ENCODE peak calls at places on chromosomes 2 and 18, in nine cellular contexts. I is cardiac muscle cell; A is H9; T is upper lobe of left lung; B is A549; Z is naive thymus-derived CD4-positive, alpha-beta T cell; P is adipocyte; G is kidney; O is GM12878. L is an unnamed sample. For H3K4me1 and H3K9me3, the result is how much of the 10 kb centered on the place peaks cover.

GRCh38 chr2:180656455-180656847 is 324.0 kb upstream of the UBE2E3 start:
- DNase-seq in Z (no peak), A (no peak), O (no peak), G (no peak), T (no peak), I (no peak), P (peak), B (peak), L (no peak)

GRCh38 chr2:60413819-60414178 is 139.7 kb downstream of the BCL11A start:
- DNase-seq in Z (no peak), T (no peak), A (no peak), B (no peak), I (no peak), P (no peak), G (no peak), O (peak), L (no peak)

GRCh38 chr2:36147670-36148390 is 207.7 kb upstream of the CRIM1 start:
- DNase-seq in T (no peak), I (no peak), P (peak), G (no peak), O (peak), A (no peak), Z (no peak), B (no peak), L (no peak)

GRCh38 chr2:31188141-31188540 is 29.2 kb downstream of the CAPN14 start:
- DNase-seq in Z (no peak), B (no peak), T (no peak), I (no peak), P (no peak), G (no peak), A (no peak), O (no peak), L (no peak)

GRCh38 chr2:65374555-65374954 is 57.8 kb downstream of the SPRED2 start:
- DNase-seq in P (no peak), O (no peak), G (no peak), I (no peak), B (no peak), T (no peak), Z (no peak), A (no peak), L (no peak)

GRCh38 chr2:115160523-115161521 is 718.4 kb downstream of the DPP10 start:
- DNase-seq in I (peak), G (no peak), A (peak), B (no peak), Z (no peak), O (no peak), P (no peak), T (no peak), L (no peak)

GRCh38 chr2:121897335-121897970 is 142.0 kb downstream of the TSN start:
- DNase-seq in I (peak), T (no peak), P (peak), A (peak), B (peak), G (no peak), O (no peak), Z (no peak), L (no peak)

GRCh38 chr2:40144022-40144421 is 307.9 kb downstream of the SLC8A1 start:
- DNase-seq in T (no peak), O (no peak), G (no peak), A (no peak), I (no peak), P (no peak), B (no peak), Z (no peak), L (no peak)

GRCh38 chr2:198144621-198145020 is 340.2 kb downstream of the PLCL1 start:
- DNase-seq in T (no peak), O (no peak), A (no peak), Z (no peak), G (no peak), P (no peak), B (no peak), I (no peak), L (no peak)

GRCh38 chr18:8688857-8689256 is 16.5 kb upstream of the MTCL1 start:
- DNase-seq in G (no peak), I (no peak), Z (no peak), O (no peak), B (no peak), A (no peak), P (no peak), T (no peak), L (no peak)

GRCh38 chr2:44949329-44950151 is 8.0 kb downstream of the SIX3 start:
- DNase-seq in I (peak), B (no peak), P (peak), T (no peak), Z (no peak), O (no peak), A (peak), G (peak), L (no peak)

GRCh38 chr18:36155960-36156757 is 26.5 kb downstream of the ELP2 start:
- DNase-seq in I (no peak), P (peak), A (no peak), O (no peak), T (no peak), G (no peak), B (no peak), Z (no peak), L (no peak)

GRCh38 chr2:95039410-95039809 is 13.9 kb downstream of the MAL start:
- DNase-seq in G (no peak), A (no peak), I (no peak), P (no peak), O (no peak), Z (no peak), B (no peak), T (no peak), L (no peak)

GRCh38 chr18:74173434-74173750 is 25.1 kb downstream of the TIMM21 start:
- DNase-seq in O (no peak), G (no peak), A (no peak), P (no peak), I (no peak), Z (no peak), T (no peak), B (no peak), L (no peak)

GRCh38 chr18:12564378-12564777 is 93.5 kb downstream of the SPIRE1 start:
- DNase-seq in P (no peak), T (no peak), B (no peak), Z (no peak), A (no peak), O (no peak), I (no peak), G (no peak), L (no peak)

GRCh38 chr2:181957668-181958067 is 28.0 kb upstream of the PPP1R1C start:
- DNase-seq in T (no peak), P (no peak), Z (no peak), O (no peak), G (no peak), B (no peak), I (no peak), A (no peak), L (no peak)

GRCh38 chr2:205852457-205852856 is 170.2 kb downstream of the NRP2 start:
- DNase-seq in G (no peak), Z (no peak), P (no peak), A (no peak), T (no peak), O (no peak), B (no peak), I (no peak), L (no peak)

GRCh38 chr2:240759454-240759853 is 60.6 kb downstream of the KIF1A start:
- DNase-seq in O (peak), Z (no peak), B (no peak), T (no peak), A (no peak), P (no peak), G (no peak), I (no peak), L (no peak)

GRCh38 chr2:14524041-14524802 is 108.3 kb upstream of the LRATD1 start:
- DNase-seq in Z (no peak), I (no peak), T (no peak), A (no peak), B (no peak), P (peak), G (no peak), O (no peak), L (no peak)

GRCh38 chr2:127084611-127085031 is 22.3 kb downstream of the BIN1 start:
- DNase-seq in P (no peak), A (no peak), G (no peak), I (no peak), T (peak), Z (peak), O (no peak), B (no peak), L (no peak)

GRCh38 chr2:79585701-79586428 is 73.0 kb downstream of the CTNNA2 start:
- DNase-seq in Z (no peak), T (no peak), I (no peak), O (no peak), P (no peak), A (no peak), B (peak), G (no peak), L (no peak)

GRCh38 chr2:218806346-218806978 is 24.5 kb downstream of the CYP27A1 start:
- DNase-seq in Z (no peak), A (no peak), P (peak), T (peak), O (peak), I (no peak), B (no peak), G (peak), L (no peak)

GRCh38 chr2:158134655-158135054 is 33.0 kb downstream of the UPP2 start:
- DNase-seq in I (no peak), G (no peak), O (no peak), Z (no peak), B (no peak), P (no peak), A (no peak), T (no peak), L (no peak)

GRCh38 chr2:240396623-240397541 is 38.6 kb upstream of the GPC1 start:
- DNase-seq in B (no peak), I (no peak), P (no peak), T (peak), G (peak), Z (no peak), O (no peak), A (peak), L (no peak)

GRCh38 chr2:182573553-182573952 is 142.5 kb upstream of the DNAJC10 start:
- DNase-seq in I (no peak), B (no peak), P (no peak), A (no peak), T (no peak), G (no peak), Z (no peak), O (no peak), L (no peak)

GRCh38 chr2:192700934-192701333 is 506.2 kb upstream of the TMEFF2 start:
- DNase-seq in B (no peak), Z (no peak), G (no peak), T (no peak), A (no peak), I (no peak), O (no peak), P (no peak), L (no peak)

GRCh38 chr18:1578505-1578904 is 673.8 kb downstream of the ADCYAP1 start:
- DNase-seq in T (no peak), P (no peak), A (no peak), Z (no peak), O (no peak), I (no peak), G (no peak), B (no peak), L (no peak)

GRCh38 chr2:46276652-46277051 is 20.6 kb upstream of the EPAS1 start:
- DNase-seq in I (no peak), A (no peak), T (no peak), Z (no peak), O (no peak), G (no peak), P (peak), B (peak), L (no peak)

GRCh38 chr2:241870611-241871537 is 1.3 kb downstream of the RTP5 start:
- DNase-seq in I (no peak), A (no peak), G (peak), T (no peak), O (no peak), P (no peak), B (no peak), Z (no peak), L (no peak)

GRCh38 chr2:157837851-157838441 is 38.2 kb downstream of the ACVR1 start:
- DNase-seq in I (no peak), P (peak), B (no peak), G (no peak), A (no peak), T (no peak), O (no peak), Z (no peak), L (no peak)

GRCh38 chr18:36167692-36168218 is 19.5 kb upstream of the MOCOS start:
- DNase-seq in G (no peak), I (no peak), Z (no peak), T (no peak), A (no peak), B (no peak), P (no peak), O (no peak), L (no peak)

GRCh38 chr18:23103449-23103848 is 31.8 kb upstream of the CABLES1 start:
- DNase-seq in O (no peak), I (no peak), P (no peak), Z (no peak), B (no peak), A (no peak), G (no peak), T (no peak), L (no peak)

GRCh38 chr18:23106575-23106974 is 28.7 kb upstream of the CABLES1 start:
- DNase-seq in B (peak), P (peak), I (no peak), T (no peak), G (no peak), Z (no peak), A (no peak), O (no peak), L (no peak)

GRCh38 chr18:23105581-23106219 is 29.6 kb upstream of the CABLES1 start:
- DNase-seq in B (no peak), O (no peak), T (no peak), A (no peak), P (no peak), I (no peak), G (no peak), Z (no peak), L (no peak)

GRCh38 chr18:23102498-23103260 is 32.6 kb upstream of the CABLES1 start:
- DNase-seq in G (no peak), B (no peak), I (no peak), Z (no peak), A (no peak), O (no peak), P (no peak), T (no peak), L (no peak)

GRCh38 chr18:23105030-23105429 is 30.3 kb upstream of the CABLES1 start:
- DNase-seq in B (no peak), I (no peak), T (no peak), G (no peak), Z (no peak), O (no peak), A (no peak), P (no peak), L (no peak)
- H3K4me1 ChIP-seq in B (half or more), I (under half), T (under half), G (under half), Z (under half), O (under half), A (under half), P (under half), L (under half)

DNA sequence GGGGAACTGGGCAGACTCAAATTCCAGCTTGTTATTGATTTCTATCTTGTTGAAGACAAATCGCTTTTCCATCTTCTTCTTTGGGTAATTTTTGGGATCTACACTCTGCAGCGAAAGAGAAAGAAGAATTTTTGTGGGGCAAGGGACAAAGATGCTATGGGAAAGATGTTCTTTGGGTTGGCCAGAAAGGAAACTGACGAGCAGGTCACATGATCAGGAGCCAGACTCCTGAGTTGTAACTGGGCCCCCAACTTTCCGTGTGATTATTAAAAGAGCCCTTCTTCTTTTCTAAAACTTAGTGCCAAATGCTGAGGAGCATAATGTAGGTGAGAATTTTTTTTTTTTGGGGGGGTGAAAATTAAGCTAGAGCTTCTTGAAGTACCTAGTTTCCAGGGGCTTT is 6.1 kb downstream of the IL1B start:
- DNase-seq in O (no peak), G (no peak), Z (no peak), A (no peak), B (no peak), T (no peak), P (no peak), I (no peak), L (no peak)
- H3K9me3 ChIP-seq in O (under half), G (under half), Z (under half), A (under half), B (under half), T (under half), P (under half), I (under half), L (under half)

DNA sequence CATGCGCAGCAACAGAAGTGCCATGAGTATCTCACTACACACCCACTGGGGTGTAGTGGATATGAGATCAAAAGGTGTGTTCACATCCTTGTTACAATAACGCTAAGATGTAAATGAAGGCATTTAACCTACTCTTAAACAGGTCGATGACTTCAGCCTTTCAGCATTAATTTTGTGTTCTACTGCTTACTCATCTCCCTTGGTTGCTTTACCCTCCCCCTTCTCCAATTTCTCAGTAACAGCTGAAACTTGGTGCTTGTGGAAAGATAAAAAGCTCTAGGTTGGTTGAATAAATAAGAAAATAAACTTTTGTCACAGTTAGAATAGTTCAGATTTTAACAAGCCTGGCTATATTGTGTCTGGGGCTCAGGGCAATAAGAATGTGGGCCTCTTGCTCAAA is 147.5 kb upstream of the SESTD1 start:
- DNase-seq in G (no peak), A (no peak), I (no peak), T (no peak), B (no peak), P (peak), Z (no peak), O (no peak), L (no peak)
- H3K4me1 ChIP-seq in G (under half), A (under half), I (under half), T (under half), B (under half), P (under half), Z (under half), O (under half), L (under half)

GRCh38 chr2:147325955-147326354 is 518.9 kb upstream of the ACVR2A start:
- DNase-seq in P (no peak), T (no peak), G (no peak), O (no peak), A (no peak), I (no peak), Z (no peak), B (no peak), L (no peak)

GRCh38 chr2:147320148-147320547 is 524.7 kb upstream of the ACVR2A start:
- DNase-seq in T (no peak), I (no peak), A (no peak), Z (no peak), B (no peak), P (no peak), G (no peak), O (no peak), L (no peak)
- H3K9me3 ChIP-seq in T (under half), I (under half), A (under half), Z (under half), B (under half), P (under half), G (under half), O (under half), L (under half)

DNA sequence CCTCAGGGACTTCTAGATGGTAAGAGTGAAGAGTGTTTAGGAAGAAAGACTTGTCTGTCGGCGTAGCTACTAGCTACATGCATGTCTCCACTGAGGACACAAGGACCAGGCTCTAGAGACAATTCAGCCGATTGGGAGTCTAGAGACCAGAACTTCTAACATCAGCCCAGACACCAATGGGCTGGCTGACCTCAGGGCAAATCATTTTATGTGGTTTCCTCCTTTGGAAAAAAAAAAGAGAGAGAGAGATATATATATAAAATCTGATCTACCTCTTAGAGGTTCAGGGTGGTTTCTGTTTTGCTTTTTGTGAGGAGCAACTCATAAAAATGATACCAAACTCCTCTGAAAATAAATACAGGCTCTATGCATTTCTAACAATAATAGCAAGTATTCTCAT is 212.8 kb downstream of the BCL2 start:
- DNase-seq in P (no peak), Z (no peak), B (no peak), I (no peak), T (no peak), O (no peak), G (no peak), A (no peak), L (no peak)
- H3K4me1 ChIP-seq in P (under half), Z (under half), B (under half), I (under half), T (under half), O (under half), G (under half), A (under half), L (under half)

DNA sequence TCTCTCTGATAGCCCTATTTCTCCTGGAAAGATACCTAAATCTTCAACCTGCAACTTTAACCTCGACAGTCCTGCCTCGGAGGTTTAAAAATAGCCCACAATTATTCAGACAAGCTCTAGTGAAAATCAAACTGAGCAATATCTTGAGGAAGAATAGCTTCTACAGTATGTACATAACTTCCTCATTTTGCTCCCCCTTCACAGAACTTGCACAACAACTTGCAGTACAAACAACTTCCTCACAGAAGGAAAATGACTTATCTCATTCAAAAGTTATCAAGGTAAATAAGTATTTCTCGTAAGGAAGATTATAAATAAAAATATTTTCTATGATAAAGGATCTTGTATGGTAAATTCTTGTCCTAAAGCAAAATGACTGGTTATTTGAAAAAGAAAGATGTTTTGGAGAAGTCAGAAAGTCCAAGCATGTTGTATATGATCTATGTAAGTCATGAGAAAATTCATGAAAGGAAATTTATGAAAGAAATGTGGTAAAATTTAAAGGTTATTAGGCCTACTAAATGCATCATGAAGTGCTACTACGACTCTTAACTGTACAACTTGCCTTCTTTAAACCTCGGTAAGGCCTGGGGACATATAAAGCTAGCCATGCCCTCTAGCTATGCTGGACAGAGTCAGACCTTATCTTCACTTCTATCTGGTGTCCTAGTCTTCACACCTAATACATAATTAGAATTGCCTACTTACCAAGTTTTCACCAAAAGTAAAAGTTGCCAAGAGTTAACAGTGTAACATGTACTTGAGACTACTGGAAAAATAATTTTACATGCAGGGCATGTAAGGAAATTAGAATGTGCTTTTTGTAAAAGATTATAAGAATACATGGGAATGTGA is 394.5 kb downstream of the DLGAP1 start:
- DNase-seq in G (no peak), B (no peak), O (no peak), P (no peak), A (no peak), I (no peak), T (no peak), Z (no peak), L (no peak)
- H3K9me3 ChIP-seq in G (under half), B (under half), O (under half), P (under half), A (under half), I (under half), T (under half), Z (under half), L (under half)